ENCODE peak calls at places on chromosomes 7 and 10, in five cellular contexts. K is NT2/D1, W is H1, M is GM12878, O is HepG2. G is an unnamed sample.

GRCh38 chr10:124736491-124737136 is 7.6 kb downstream of the FAM53B start:
- DNase-seq in M (no peak), K (no peak), W (peak; percentile 57), O (peak; percentile 32), G (no peak)

GRCh38 chr7:36021367-36021766 is 131.7 kb upstream of the EEPD1 start:
- DNase-seq in M (no peak), O (no peak), K (peak; percentile 55), W (peak; percentile 73), G (no peak)

GRCh38 chr7:43463401-43463980 is 119.4 kb upstream of the STK17A start:
- DNase-seq in K (peak; percentile 25), O (no peak), M (no peak), W (peak; percentile 51), G (no peak)

GRCh38 chr10:88346151-88346977 is 236.8 kb downstream of the RNLS start:
- DNase-seq in M (no peak), O (peak; percentile 32), K (no peak), W (no peak), G (no peak)

GRCh38 chr7:3312583-3312982 is 11.5 kb downstream of the SDK1 start:
- DNase-seq in K (no peak), O (no peak), M (no peak), W (no peak), G (no peak)

GRCh38 chr7:130758429-130759056 is 24.5 kb upstream of the KLF14 start:
- DNase-seq in W (no peak), O (peak; percentile 29), K (peak; percentile 33), M (no peak), G (peak; percentile 18)

GRCh38 chr10:111086602-111087001 is 9.8 kb downstream of the ADRA2A start:
- DNase-seq in O (no peak), W (peak; percentile 6), K (no peak), M (no peak), G (no peak)

GRCh38 chr7:30172451-30172850 is 37.7 kb downstream of the MTURN start:
- DNase-seq in W (no peak), O (no peak), M (no peak), K (no peak), G (no peak)

GRCh38 chr10:13206546-13207443 is 27.4 kb downstream of the UCMA start:
- DNase-seq in O (peak; percentile 6), M (no peak), K (no peak), W (no peak), G (no peak)

GRCh38 chr7:105024734-105025133 is 10.7 kb downstream of the KMT2E start:
- DNase-seq in M (no peak), W (no peak), K (no peak), O (peak; percentile 35), G (no peak)

GRCh38 chr7:83271212-83272099 is 108.8 kb upstream of the PCLO start:
- DNase-seq in O (peak; percentile 1), W (no peak), K (peak; percentile 27), M (no peak), G (peak; percentile 24)

GRCh38 chr7:25861704-25862253 is 290.2 kb upstream of the NFE2L3 start:
- DNase-seq in M (no peak), K (no peak), O (no peak), W (no peak), G (no peak)

GRCh38 chr7:98309566-98309965 is 28.1 kb downstream of the BRI3 start:
- DNase-seq in M (no peak), O (no peak), W (no peak), K (no peak), G (no peak)

GRCh38 chr7:73974101-73974947 is 53.6 kb upstream of the ELN start:
- DNase-seq in M (no peak), O (no peak), K (no peak), W (no peak), G (no peak)

GRCh38 chr7:129843982-129844840 is 108.5 kb downstream of the UBE2H start:
- DNase-seq in W (no peak), M (no peak), K (no peak), O (no peak), G (no peak)

GRCh38 chr7:20581956-20582355 is 33.5 kb upstream of the ABCB5 start:
- DNase-seq in K (no peak), M (no peak), W (no peak), O (no peak), G (no peak)
- TF ChIP-seq SUZ12 in K (no peak), M (no peak), W (no peak), O (no peak), G (no peak)

GRCh38 chr7:15606561-15606960 is 44.7 kb upstream of the AGMO start:
- DNase-seq in K (no peak), W (no peak), M (no peak), O (no peak), G (no peak)

GRCh38 chr7:15607541-15608210 is 45.9 kb upstream of the AGMO start:
- DNase-seq in O (no peak), M (no peak), K (no peak), W (no peak), G (no peak)

GRCh38 chr7:15602236-15602635 is 40.4 kb upstream of the AGMO start:
- DNase-seq in O (no peak), W (no peak), K (no peak), M (no peak), G (no peak)

GRCh38 chr7:15603124-15603523 is 41.3 kb upstream of the AGMO start:
- DNase-seq in W (no peak), O (no peak), K (no peak), M (no peak), G (no peak)

DNA sequence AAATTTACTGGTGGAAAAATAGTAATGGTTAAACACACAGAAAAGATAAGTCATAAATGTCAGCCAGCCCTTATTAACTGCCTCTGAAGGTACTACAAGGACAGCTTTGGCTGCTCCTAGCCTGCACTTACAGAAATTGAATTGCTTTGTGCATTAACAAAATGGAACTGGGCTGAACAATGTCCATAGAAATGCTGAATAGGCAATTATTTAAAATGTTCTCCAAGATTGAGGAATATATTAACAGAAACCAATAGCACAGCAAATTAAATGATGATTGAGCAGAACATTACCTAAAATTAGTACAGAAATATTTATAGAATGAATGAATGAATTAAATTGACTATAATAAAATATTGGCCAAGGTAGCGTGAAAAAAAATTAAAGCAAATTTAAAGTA is 42.4 kb upstream of the AGMO start:
- DNase-seq in M (no peak), O (no peak), K (no peak), W (no peak), G (no peak)
- TF ChIP-seq SUZ12 in M (no peak), O (no peak), K (no peak), W (no peak), G (no peak)

GRCh38 chr10:132398566-132398991 is 1.6 kb downstream of the PWWP2B start:
- DNase-seq in W (no peak), K (no peak), M (no peak), O (no peak), G (no peak)

GRCh38 chr10:132397036-132397541 is at the start of gene PWWP2B:
- DNase-seq in W (no peak), K (no peak), M (no peak), O (no peak), G (peak; percentile 76)

GRCh38 chr10:132396495-132397035 is 435 bp upstream of the PWWP2B start:
- DNase-seq in W (no peak), O (peak; percentile 26), K (no peak), M (no peak), G (peak; percentile 88)

GRCh38 chr10:132399117-132400035 is 2.4 kb downstream of the PWWP2B start:
- DNase-seq in K (no peak), M (no peak), O (no peak), W (no peak), G (no peak)

GRCh38 chr10:132397671-132398565 is 918 bp downstream of the PWWP2B start:
- DNase-seq in W (no peak), K (no peak), M (no peak), O (no peak), G (no peak)
- TF ChIP-seq SUZ12 in W (no peak), K (no peak), M (no peak), O (no peak), G (no peak)

DNA sequence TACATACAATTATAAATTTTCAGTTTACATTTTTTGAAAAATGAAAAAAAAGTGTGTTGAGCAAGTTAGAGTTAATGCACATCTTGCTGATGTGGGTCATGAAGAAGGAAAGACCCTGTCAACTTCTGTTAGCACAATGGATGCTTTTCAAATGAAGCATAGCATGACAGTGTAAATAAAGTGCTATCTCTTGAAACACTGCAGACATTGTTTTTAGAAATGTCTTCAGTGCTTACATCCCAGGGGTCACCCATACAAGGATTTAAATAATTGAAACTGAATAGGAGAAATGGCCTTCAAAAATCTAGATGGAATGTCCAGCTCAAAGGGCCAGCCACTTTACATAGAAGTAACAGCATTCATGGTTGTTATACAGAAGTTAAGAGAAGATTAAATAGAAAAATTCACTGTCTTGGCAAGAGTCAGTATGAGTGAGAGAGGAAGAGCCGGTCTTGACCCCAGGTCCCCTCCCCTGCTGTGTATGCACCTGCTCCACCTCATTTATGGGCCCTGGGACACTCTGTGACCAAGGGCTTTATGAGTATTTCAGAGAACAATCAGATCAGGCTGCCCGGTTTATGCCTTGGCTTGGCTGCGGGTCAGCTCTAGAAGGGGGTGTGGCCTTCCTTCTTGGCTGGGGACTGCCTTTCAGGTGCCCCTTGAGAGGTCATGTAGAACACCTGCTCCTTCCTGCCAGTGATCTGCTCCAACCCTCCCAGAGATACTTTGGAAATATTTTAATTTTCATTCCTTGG is 237.7 kb upstream of the TMEM72 start:
- DNase-seq in O (peak; percentile 6), K (no peak), M (no peak), W (no peak), G (no peak)
- TF ChIP-seq SUZ12 in O (no peak), K (no peak), M (no peak), W (no peak), G (no peak)

GRCh38 chr10:75400769-75401568 is 595 bp downstream of the ZNF503 start:
- DNase-seq in W (peak; percentile 70), K (no peak), M (no peak), O (no peak), G (no peak)
- TF ChIP-seq SUZ12 in W (peak; percentile 89), K (no peak), M (no peak), O (no peak), G (no peak)

GRCh38 chr7:55538538-55538937 is 33.8 kb downstream of the VOPP1 start:
- DNase-seq in O (no peak), M (no peak), W (no peak), K (no peak), G (no peak)

GRCh38 chr7:55536619-55537457 is 35.5 kb downstream of the VOPP1 start:
- DNase-seq in M (no peak), K (no peak), W (no peak), O (no peak), G (no peak)

GRCh38 chr7:55540226-55540858 is 32.0 kb downstream of the VOPP1 start:
- DNase-seq in W (no peak), O (no peak), M (no peak), K (no peak), G (no peak)

GRCh38 chr7:55537458-55537825 is 34.9 kb downstream of the VOPP1 start:
- DNase-seq in O (no peak), M (no peak), K (no peak), W (no peak), G (no peak)

GRCh38 chr7:55539380-55539779 is 32.9 kb downstream of the VOPP1 start:
- DNase-seq in K (peak; percentile 73), W (no peak), O (no peak), M (no peak), G (no peak)
- TF ChIP-seq SUZ12 in K (no peak), W (no peak), O (no peak), M (no peak), G (no peak)

GRCh38 chr7:125061776-125062397 is 132.3 kb upstream of the POT1 start:
- DNase-seq in W (no peak), K (no peak), O (no peak), M (no peak), G (no peak)
- TF ChIP-seq SUZ12 in W (no peak), K (no peak), O (no peak), M (no peak), G (no peak)

GRCh38 chr10:52653510-52653909 is 119.1 kb downstream of the MBL2 start:
- DNase-seq in W (no peak), O (no peak), M (no peak), K (no peak), G (no peak)
- TF ChIP-seq SUZ12 in W (no peak), O (no peak), M (no peak), K (no peak), G (no peak)